ENCODE peak calls at places on chromosome 4, in five cellular contexts. One of them, this sample, is unnamed.

GRCh38 chr4:181659202-181659601 is 584.0 kb upstream of the TENM3 start:
- DNase-seq in fibroblast of lung: peak; percentile 47
- DNase-seq in DND-41: no peak
- DNase-seq in endodermal cell: no peak
- DNase-seq in heart right ventricle: no peak
- DNase-seq in this sample: no peak

GRCh38 chr4:5999830-6000365 is 18.3 kb downstream of the C4orf50 start:
- DNase-seq in fibroblast of lung: no peak
- DNase-seq in endodermal cell: peak; percentile 31
- DNase-seq in DND-41: no peak
- DNase-seq in heart right ventricle: no peak
- DNase-seq in this sample: no peak

GRCh38 chr4:57442834-57443291 is 332.7 kb upstream of the IGFBP7 start:
- DNase-seq in heart right ventricle: peak; percentile 24
- DNase-seq in DND-41: peak; percentile 22
- DNase-seq in fibroblast of lung: peak; percentile 33
- DNase-seq in endodermal cell: peak; percentile 93
- DNase-seq in this sample: no peak

GRCh38 chr4:120071192-120071795 is 4.6 kb upstream of the MAD2L1 start:
- DNase-seq in endodermal cell: peak; percentile 49
- DNase-seq in DND-41: peak; percentile 63
- DNase-seq in heart right ventricle: no peak
- DNase-seq in fibroblast of lung: peak; percentile 88
- DNase-seq in this sample: no peak

GRCh38 chr4:71290481-71290880 is 48.3 kb upstream of the SLC4A4 start:
- DNase-seq in DND-41: no peak
- DNase-seq in endodermal cell: no peak
- DNase-seq in fibroblast of lung: no peak
- DNase-seq in heart right ventricle: no peak
- DNase-seq in this sample: no peak

GRCh38 chr4:25949166-25949748 is 35.2 kb downstream of the SMIM20 start:
- DNase-seq in fibroblast of lung: peak; percentile 16
- DNase-seq in endodermal cell: peak; percentile 83
- DNase-seq in heart right ventricle: no peak
- DNase-seq in DND-41: no peak
- DNase-seq in this sample: no peak

GRCh38 chr4:136769717-136770116 is 762.6 kb downstream of the PCDH18 start:
- DNase-seq in fibroblast of lung: no peak
- DNase-seq in DND-41: no peak
- DNase-seq in endodermal cell: no peak
- DNase-seq in heart right ventricle: no peak
- DNase-seq in this sample: no peak

GRCh38 chr4:37601527-37601926 is 84.6 kb downstream of the RELL1 start:
- DNase-seq in heart right ventricle: no peak
- DNase-seq in endodermal cell: no peak
- DNase-seq in fibroblast of lung: peak; percentile 80
- DNase-seq in DND-41: no peak
- DNase-seq in this sample: peak; percentile 10

GRCh38 chr4:71011451-71011850 is 18.0 kb downstream of the DCK start:
- DNase-seq in fibroblast of lung: no peak
- DNase-seq in heart right ventricle: no peak
- DNase-seq in endodermal cell: no peak
- DNase-seq in DND-41: no peak
- DNase-seq in this sample: no peak

GRCh38 chr4:110020681-110021443 is 108.2 kb downstream of the EGF start:
- DNase-seq in endodermal cell: no peak
- DNase-seq in heart right ventricle: no peak
- DNase-seq in DND-41: no peak
- DNase-seq in fibroblast of lung: no peak
- DNase-seq in this sample: no peak

GRCh38 chr4:1985780-1986577 is 22.8 kb downstream of the NELFA start:
- DNase-seq in DND-41: no peak
- DNase-seq in heart right ventricle: no peak
- DNase-seq in fibroblast of lung: no peak
- DNase-seq in endodermal cell: no peak
- DNase-seq in this sample: no peak

GRCh38 chr4:8728536-8729407 is 136.2 kb downstream of the CPZ start:
- DNase-seq in DND-41: peak; percentile 1
- DNase-seq in heart right ventricle: no peak
- DNase-seq in fibroblast of lung: no peak
- DNase-seq in endodermal cell: peak; percentile 30
- DNase-seq in this sample: no peak

GRCh38 chr4:82865592-82865991 is 25.4 kb downstream of the SEC31A start:
- DNase-seq in heart right ventricle: no peak
- DNase-seq in fibroblast of lung: peak; percentile 93
- DNase-seq in endodermal cell: no peak
- DNase-seq in DND-41: peak; percentile 34
- DNase-seq in this sample: peak; percentile 61

GRCh38 chr4:77849278-77849965 is 13.2 kb upstream of the MRPL1 start:
- DNase-seq in fibroblast of lung: no peak
- DNase-seq in DND-41: no peak
- DNase-seq in endodermal cell: no peak
- DNase-seq in heart right ventricle: no peak
- DNase-seq in this sample: no peak

GRCh38 chr4:151691639-151692442 is 69.0 kb downstream of the GATB start:
- DNase-seq in heart right ventricle: no peak
- DNase-seq in endodermal cell: no peak
- DNase-seq in fibroblast of lung: no peak
- DNase-seq in DND-41: no peak
- DNase-seq in this sample: no peak

GRCh38 chr4:148152868-148153630 is 289.2 kb downstream of the NR3C2 start:
- DNase-seq in heart right ventricle: no peak
- DNase-seq in DND-41: no peak
- DNase-seq in endodermal cell: no peak
- DNase-seq in fibroblast of lung: no peak
- DNase-seq in this sample: no peak

GRCh38 chr4:14260591-14260990 is 633.1 kb upstream of the BOD1L1 start:
- DNase-seq in fibroblast of lung: no peak
- DNase-seq in DND-41: no peak
- DNase-seq in endodermal cell: no peak
- DNase-seq in heart right ventricle: no peak
- DNase-seq in this sample: no peak

GRCh38 chr4:116361782-116362181 is 723.6 kb downstream of the TRAM1L1 start:
- DNase-seq in fibroblast of lung: no peak
- DNase-seq in heart right ventricle: no peak
- DNase-seq in DND-41: no peak
- DNase-seq in endodermal cell: no peak
- DNase-seq in this sample: no peak

GRCh38 chr4:81827568-81828202 is 356.0 kb upstream of the RASGEF1B start:
- DNase-seq in heart right ventricle: no peak
- DNase-seq in DND-41: no peak
- DNase-seq in endodermal cell: no peak
- DNase-seq in fibroblast of lung: no peak
- DNase-seq in this sample: no peak

GRCh38 chr4:55768291-55768690 is 51.3 kb upstream of the EXOC1L start:
- DNase-seq in endodermal cell: peak; percentile 82
- DNase-seq in heart right ventricle: no peak
- DNase-seq in DND-41: no peak
- DNase-seq in fibroblast of lung: peak; percentile 83
- DNase-seq in this sample: peak; percentile 27

DNA sequence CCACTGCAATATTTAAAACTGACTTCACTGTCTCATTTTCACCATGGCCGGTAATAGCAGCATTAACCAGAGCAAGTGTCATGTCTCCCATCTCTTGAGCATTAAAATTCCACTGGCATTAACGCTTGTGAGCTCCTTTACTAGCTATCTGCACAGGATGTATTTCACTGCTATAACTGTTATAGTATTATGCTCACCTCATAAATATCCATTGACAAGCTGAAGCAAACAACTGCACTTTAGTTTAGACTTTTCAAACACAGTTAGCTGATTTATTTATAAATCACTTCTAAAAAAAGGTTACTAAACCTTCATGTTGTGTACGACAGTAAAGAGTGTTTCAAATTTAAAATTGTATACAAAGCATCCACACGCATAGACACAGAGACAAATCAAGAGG is 157.8 kb downstream of the ANTXR2 start:
- DNase-seq in DND-41: no peak
- DNase-seq in heart right ventricle: no peak
- DNase-seq in endodermal cell: no peak
- DNase-seq in fibroblast of lung: peak; percentile 31
- DNase-seq in this sample: no peak
- H3K4me3 ChIP-seq in DND-41: no peak overlapping the region
- H3K4me3 ChIP-seq in heart right ventricle: no peak overlapping the region
- H3K4me3 ChIP-seq in endodermal cell: no peak overlapping the region
- H3K4me3 ChIP-seq in fibroblast of lung: no peak overlapping the region
- H3K4me3 ChIP-seq in this sample: no peak overlapping the region

DNA sequence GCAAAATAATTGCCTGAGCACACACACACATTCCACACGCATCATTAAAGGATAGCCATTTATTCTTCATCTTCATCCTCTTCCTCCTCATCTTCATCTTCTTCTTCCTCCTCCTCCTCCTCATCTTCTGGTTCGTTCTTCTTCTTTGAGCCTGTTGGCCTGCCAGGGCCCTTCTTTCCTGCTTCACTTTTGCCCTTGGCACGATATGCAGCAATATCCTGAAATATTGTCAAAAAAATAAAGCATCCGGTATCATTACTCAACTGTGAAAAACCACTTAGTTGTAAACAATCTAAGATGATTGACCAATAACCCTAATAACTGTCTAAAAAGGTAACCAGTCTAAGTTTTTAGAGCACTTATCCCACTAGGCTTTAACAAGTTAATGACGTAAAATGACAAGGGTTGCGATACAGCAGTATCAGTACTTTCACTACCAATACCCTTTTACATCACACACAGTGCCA is 2.1 kb downstream of the HMGB2 start:
- DNase-seq in DND-41: no peak
- DNase-seq in endodermal cell: no peak
- DNase-seq in fibroblast of lung: peak; percentile 58
- DNase-seq in heart right ventricle: no peak
- DNase-seq in this sample: no peak
- H3K27ac ChIP-seq in DND-41: peak overlapping the region; percentile 100
- H3K27ac ChIP-seq in endodermal cell: no peak overlapping the region
- H3K27ac ChIP-seq in fibroblast of lung: peak overlapping the region; percentile 3
- H3K27ac ChIP-seq in heart right ventricle: no peak overlapping the region
- H3K27ac ChIP-seq in this sample: no peak overlapping the region

GRCh38 chr4:89419121-89419695 is 111.6 kb upstream of the GPRIN3 start:
- DNase-seq in endodermal cell: no peak
- DNase-seq in heart right ventricle: no peak
- DNase-seq in fibroblast of lung: no peak
- DNase-seq in DND-41: no peak
- DNase-seq in this sample: no peak

GRCh38 chr4:89427765-89428164 is 120.2 kb upstream of the GPRIN3 start:
- DNase-seq in endodermal cell: no peak
- DNase-seq in fibroblast of lung: no peak
- DNase-seq in heart right ventricle: no peak
- DNase-seq in DND-41: no peak
- DNase-seq in this sample: no peak

GRCh38 chr4:89422441-89422950 is 114.9 kb upstream of the GPRIN3 start:
- DNase-seq in fibroblast of lung: no peak
- DNase-seq in endodermal cell: no peak
- DNase-seq in DND-41: no peak
- DNase-seq in heart right ventricle: no peak
- DNase-seq in this sample: no peak

GRCh38 chr4:89420507-89420906 is 112.9 kb upstream of the GPRIN3 start:
- DNase-seq in heart right ventricle: no peak
- DNase-seq in endodermal cell: no peak
- DNase-seq in fibroblast of lung: no peak
- DNase-seq in DND-41: no peak
- DNase-seq in this sample: no peak

DNA sequence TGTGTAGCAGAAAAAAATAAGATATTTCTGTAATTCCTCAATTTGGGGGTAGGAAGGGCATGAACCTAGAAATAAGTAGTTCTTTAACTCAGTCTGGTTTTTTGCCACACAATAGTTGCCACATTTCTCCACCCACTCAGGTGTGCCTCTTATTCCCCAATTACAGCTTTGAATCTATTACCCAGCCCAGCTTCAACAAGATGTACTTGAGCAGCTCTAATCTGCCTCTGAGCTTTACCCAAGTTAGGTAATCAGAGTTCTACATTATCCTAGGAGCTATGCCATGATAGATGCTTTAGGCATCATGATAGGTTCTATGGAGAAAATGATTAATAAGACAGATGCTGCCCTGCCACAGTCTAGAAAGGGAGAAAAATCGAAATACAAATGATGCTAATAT is 117.4 kb upstream of the GPRIN3 start:
- DNase-seq in heart right ventricle: no peak
- DNase-seq in endodermal cell: no peak
- DNase-seq in DND-41: no peak
- DNase-seq in fibroblast of lung: no peak
- DNase-seq in this sample: no peak
- H3K27me3 ChIP-seq in heart right ventricle: no peaks in the 10 kb centered on the region
- H3K27me3 ChIP-seq in endodermal cell: no peaks in the 10 kb centered on the region
- H3K27me3 ChIP-seq in DND-41: no peaks in the 10 kb centered on the region
- H3K27me3 ChIP-seq in fibroblast of lung: no peaks in the 10 kb centered on the region
- H3K27me3 ChIP-seq in this sample: no peaks in the 10 kb centered on the region

GRCh38 chr4:184441461-184442392 is 32.6 kb downstream of the IRF2 start:
- DNase-seq in fibroblast of lung: peak; percentile 24
- DNase-seq in DND-41: no peak
- DNase-seq in heart right ventricle: no peak
- DNase-seq in endodermal cell: peak; percentile 80
- DNase-seq in this sample: no peak

GRCh38 chr4:184439856-184440592 is 34.3 kb downstream of the IRF2 start:
- DNase-seq in heart right ventricle: no peak
- DNase-seq in DND-41: no peak
- DNase-seq in fibroblast of lung: peak; percentile 59
- DNase-seq in endodermal cell: peak; percentile 56
- DNase-seq in this sample: peak; percentile 79

GRCh38 chr4:184443318-184443717 is 31.0 kb downstream of the IRF2 start:
- DNase-seq in DND-41: no peak
- DNase-seq in fibroblast of lung: no peak
- DNase-seq in heart right ventricle: no peak
- DNase-seq in endodermal cell: no peak
- DNase-seq in this sample: no peak

GRCh38 chr4:184439386-184439785 is 35.0 kb downstream of the IRF2 start:
- DNase-seq in fibroblast of lung: peak; percentile 56
- DNase-seq in heart right ventricle: no peak
- DNase-seq in DND-41: no peak
- DNase-seq in endodermal cell: no peak
- DNase-seq in this sample: no peak

DNA sequence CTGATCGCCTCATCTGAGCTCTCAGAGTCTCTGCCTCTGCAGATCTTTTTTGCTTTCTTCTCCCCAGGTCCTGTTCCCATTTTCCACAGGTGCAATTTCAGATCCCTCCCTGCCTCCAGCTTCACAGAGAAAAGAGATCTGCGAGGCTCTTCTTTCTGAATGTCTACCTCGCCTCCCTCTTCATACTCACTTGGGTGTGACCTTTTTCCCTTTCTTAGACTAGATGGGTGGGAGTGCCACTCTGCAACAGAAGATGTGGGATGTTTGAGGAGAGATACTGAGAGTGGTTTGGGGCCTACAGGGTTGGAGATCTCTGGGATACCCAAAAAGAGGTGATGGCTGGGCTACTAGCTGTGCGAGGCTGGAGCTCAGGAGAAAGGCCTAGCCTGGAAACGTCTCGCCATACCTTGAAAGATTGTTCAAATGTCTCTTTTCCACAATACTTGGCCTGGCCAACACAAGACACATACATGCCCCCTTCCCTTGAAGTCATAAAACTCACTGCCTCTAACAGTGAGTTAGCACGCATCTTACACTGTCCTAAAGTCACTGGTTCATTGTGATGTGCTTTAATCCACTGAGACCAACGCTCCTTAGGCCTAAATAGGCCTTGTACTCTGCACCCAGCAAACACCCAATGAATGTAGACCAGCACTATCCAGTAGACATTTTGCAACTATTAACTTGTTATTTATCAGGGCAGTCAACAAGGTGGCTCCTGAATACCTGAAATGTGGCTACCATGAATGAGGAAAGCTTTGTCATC is 33.6 kb downstream of the IRF2 start:
- DNase-seq in endodermal cell: no peak
- DNase-seq in fibroblast of lung: no peak
- DNase-seq in heart right ventricle: no peak
- DNase-seq in DND-41: no peak
- DNase-seq in this sample: no peak
- H3K4me3 ChIP-seq in endodermal cell: no peak overlapping the region
- H3K4me3 ChIP-seq in fibroblast of lung: no peak overlapping the region
- H3K4me3 ChIP-seq in heart right ventricle: peak overlapping the region; percentile 14
- H3K4me3 ChIP-seq in DND-41: no peak overlapping the region
- H3K4me3 ChIP-seq in this sample: no peak overlapping the region